ENCODE peak calls at places on chromosomes 2 and 18, in six cellular contexts. P is stimulated activated CD4-positive, alpha-beta T cell treated with anti-CD3 and anti-CD28 coated beads, Interleukin-12 subunit alpha, Interleukin-12 subunit beta, amount 100 ng/mL, for 4 hours; A is lower lobe of right lung; B is DND-41; Y is GM12864; S is NCI-H2171. Z is an unnamed sample.

GRCh38 chr2:178268435-178268834 is 74.1 kb downstream of the OSBPL6 start:
- DNase-seq in P (no peak), A (no peak), B (no peak), Y (no peak), S (no peak), Z (no peak)

GRCh38 chr18:59902180-59902992 is 2.6 kb downstream of the PMAIP1 start:
- DNase-seq in P (no peak), A (no peak), B (no peak), Y (no peak), S (no peak), Z (no peak)

GRCh38 chr2:224523626-224524577 is 61.3 kb downstream of the CUL3 start:
- DNase-seq in P (no peak), A (no peak), B (no peak), Y (no peak), S (no peak), Z (no peak)

GRCh38 chr2:17589406-17590035 is 49.0 kb downstream of the VSNL1 start:
- DNase-seq in P (no peak), A (no peak), B (no peak), Y (no peak), S (no peak), Z (no peak)

GRCh38 chr2:71800106-71800809 is 346.9 kb downstream of the DYSF start:
- DNase-seq in P (no peak), A (no peak), B (no peak), Y (no peak), S (no peak), Z (no peak)

GRCh38 chr2:133788391-133788790 is 220.1 kb upstream of the NCKAP5 start:
- DNase-seq in P (no peak), A (no peak), B (no peak), Y (no peak), S (no peak), Z (no peak)

GRCh38 chr2:180670302-180671003 is 310.0 kb upstream of the UBE2E3 start:
- DNase-seq in P (no peak), A (no peak), B (no peak), Y (no peak), S (no peak), Z (no peak)

GRCh38 chr2:20525041-20526035 is 78.5 kb downstream of the RHOB start:
- DNase-seq in P (no peak), A (peak; percentile 76), B (no peak), Y (peak; percentile 62), S (no peak), Z (no peak)

GRCh38 chr2:70641263-70641784 is 87.7 kb upstream of the TGFA start:
- DNase-seq in P (no peak), A (no peak), B (no peak), Y (no peak), S (no peak), Z (no peak)

GRCh38 chr2:188046437-188046836 is 245.2 kb upstream of the GULP1 start:
- DNase-seq in P (no peak), A (no peak), B (no peak), Y (no peak), S (no peak), Z (no peak)

GRCh38 chr2:236172866-236173733 is 4.9 kb upstream of the GBX2 start:
- DNase-seq in P (no peak), A (no peak), B (no peak), Y (no peak), S (no peak), Z (no peak)

GRCh38 chr18:2971741-2972552 is 41.0 kb downstream of the LPIN2 start:
- DNase-seq in P (peak; percentile 47), A (peak; percentile 81), B (no peak), Y (peak; percentile 82), S (no peak), Z (peak; percentile 46)

GRCh38 chr2:217491271-217491670 is 511.5 kb downstream of the TNS1 start:
- DNase-seq in P (no peak), A (no peak), B (no peak), Y (no peak), S (no peak), Z (no peak)

GRCh38 chr2:235779444-235779896 is 285.6 kb downstream of the AGAP1 start:
- DNase-seq in P (peak; percentile 54), A (peak; percentile 68), B (peak; percentile 71), Y (peak; percentile 16), S (peak; percentile 27), Z (peak; percentile 17)

GRCh38 chr2:71503827-71504226 is 50.5 kb downstream of the DYSF start:
- DNase-seq in P (no peak), A (no peak), B (no peak), Y (no peak), S (no peak), Z (no peak)

GRCh38 chr2:100358554-100358953 is 36.3 kb upstream of the LONRF2 start:
- DNase-seq in P (no peak), A (no peak), B (no peak), Y (no peak), S (no peak), Z (no peak)

GRCh38 chr18:8505036-8505435 is 104.2 kb upstream of the RAB12 start:
- DNase-seq in P (no peak), A (no peak), B (no peak), Y (no peak), S (peak; percentile 16), Z (no peak)

GRCh38 chr2:203805485-203805838 is 62.1 kb upstream of the CTLA4 start:
- DNase-seq in P (no peak), A (no peak), B (no peak), Y (no peak), S (no peak), Z (no peak)